ENCODE peak calls at places on chromosomes 6 and 20, in seven cellular contexts. C, D, W, U, Z, O and V are unnamed samples.

GRCh38 chr6:49527315-49527714 is 23.2 kb upstream of the C6orf141 start:
- DNase-seq in U (no peak), W (no peak), O (no peak), D (no peak), Z (no peak), C (no peak), V (no peak)

GRCh38 chr6:87139236-87139635 is 16.1 kb upstream of the ZNF292 start:
- DNase-seq in W (peak; percentile 40), C (no peak), U (no peak), Z (peak; percentile 24), D (no peak), O (peak; percentile 63), V (no peak)

GRCh38 chr6:89270951-89271721 is 44.0 kb downstream of the GABRR2 start:
- DNase-seq in D (no peak), C (no peak), Z (no peak), U (no peak), W (no peak), O (peak; percentile 30), V (peak; percentile 16)

GRCh38 chr6:8432614-8433013 is 2.7 kb downstream of the SLC35B3 start:
- DNase-seq in W (no peak), C (no peak), O (no peak), Z (peak; percentile 7), U (no peak), D (no peak), V (no peak)

GRCh38 chr6:35044145-35044745 is 96.9 kb downstream of the TCP11 start:
- DNase-seq in O (no peak), W (no peak), U (no peak), C (peak; percentile 49), Z (no peak), D (no peak), V (no peak)

GRCh38 chr6:80969439-80969838 is 783.0 kb downstream of the TENT5A start:
- DNase-seq in D (no peak), Z (peak; percentile 61), W (no peak), C (no peak), O (no peak), U (no peak), V (no peak)

GRCh38 chr20:58908216-58908615 is 55.7 kb downstream of the GNAS start:
- DNase-seq in C (no peak), Z (no peak), U (no peak), W (no peak), O (no peak), D (no peak), V (no peak)

GRCh38 chr6:169783971-169784930 is 32.8 kb downstream of the ERMARD start:
- DNase-seq in Z (peak; percentile 31), W (no peak), C (no peak), U (no peak), O (no peak), D (no peak), V (no peak)

GRCh38 chr6:90643366-90643765 is 56.5 kb upstream of the MAP3K7 start:
- DNase-seq in Z (no peak), O (no peak), D (no peak), C (no peak), W (no peak), U (no peak), V (no peak)

GRCh38 chr6:148857817-148858390 is 111.1 kb downstream of the UST start:
- DNase-seq in D (no peak), Z (peak; percentile 91), O (no peak), W (no peak), C (no peak), U (no peak), V (no peak)

GRCh38 chr6:136719280-136720044 is 72.8 kb downstream of the MAP3K5 start:
- DNase-seq in U (no peak), C (no peak), Z (no peak), O (no peak), W (no peak), D (no peak), V (peak; percentile 64)

GRCh38 chr6:98094696-98095095 is 739.7 kb upstream of the POU3F2 start:
- DNase-seq in C (no peak), D (no peak), Z (no peak), U (no peak), W (no peak), O (no peak), V (no peak)

GRCh38 chr6:71510057-71510713 is 221.6 kb downstream of the OGFRL1 start:
- DNase-seq in O (peak; percentile 34), D (peak; percentile 31), W (peak; percentile 25), Z (peak; percentile 68), C (peak; percentile 47), U (peak; percentile 19), V (peak; percentile 8)

GRCh38 chr6:129575378-129576118 is 134.4 kb downstream of the ARHGAP18 start:
- DNase-seq in C (no peak), W (peak; percentile 4), D (no peak), Z (peak; percentile 52), O (no peak), U (no peak), V (no peak)

GRCh38 chr20:58224974-58225373 is 3.5 kb downstream of the ANKRD60 start:
- DNase-seq in C (no peak), D (no peak), O (no peak), U (no peak), Z (no peak), W (no peak), V (no peak)

GRCh38 chr6:111888928-111889696 is 15.9 kb upstream of the FYN start:
- DNase-seq in D (no peak), W (no peak), C (peak; percentile 51), U (peak; percentile 28), Z (no peak), O (no peak), V (no peak)

GRCh38 chr6:36827261-36828079 is 11.8 kb downstream of the CPNE5 start:
- DNase-seq in O (no peak), U (no peak), W (no peak), C (peak; percentile 54), D (peak; percentile 53), Z (peak; percentile 92), V (no peak)

GRCh38 chr6:17816921-17817611 is 110.3 kb upstream of the NUP153 start:
- DNase-seq in D (no peak), W (peak; percentile 18), Z (no peak), C (no peak), U (no peak), O (no peak), V (no peak)
- TF ChIP-seq CTCF in D (no peak), W (no peak), Z (no peak), C (no peak), U (no peak), O (no peak), V (no peak)

GRCh38 chr6:15247214-15247749 is 1.4 kb downstream of the JARID2 start:
- DNase-seq in C (no peak), D (no peak), U (no peak), O (no peak), Z (no peak), W (no peak), V (no peak)

GRCh38 chr6:15249371-15250019 is 3.6 kb downstream of the JARID2 start:
- DNase-seq in O (no peak), U (no peak), C (no peak), W (no peak), Z (no peak), D (no peak), V (no peak)

GRCh38 chr6:15248451-15249370 is 2.8 kb downstream of the JARID2 start:
- DNase-seq in O (peak; percentile 95), D (peak; percentile 94), U (peak; percentile 92), Z (peak; percentile 91), C (peak; percentile 98), W (peak; percentile 84), V (peak; percentile 73)

GRCh38 chr6:15246217-15247211 is 645 bp downstream of the JARID2 start:
- DNase-seq in U (no peak), Z (no peak), O (no peak), W (no peak), C (no peak), D (no peak), V (no peak)

DNA sequence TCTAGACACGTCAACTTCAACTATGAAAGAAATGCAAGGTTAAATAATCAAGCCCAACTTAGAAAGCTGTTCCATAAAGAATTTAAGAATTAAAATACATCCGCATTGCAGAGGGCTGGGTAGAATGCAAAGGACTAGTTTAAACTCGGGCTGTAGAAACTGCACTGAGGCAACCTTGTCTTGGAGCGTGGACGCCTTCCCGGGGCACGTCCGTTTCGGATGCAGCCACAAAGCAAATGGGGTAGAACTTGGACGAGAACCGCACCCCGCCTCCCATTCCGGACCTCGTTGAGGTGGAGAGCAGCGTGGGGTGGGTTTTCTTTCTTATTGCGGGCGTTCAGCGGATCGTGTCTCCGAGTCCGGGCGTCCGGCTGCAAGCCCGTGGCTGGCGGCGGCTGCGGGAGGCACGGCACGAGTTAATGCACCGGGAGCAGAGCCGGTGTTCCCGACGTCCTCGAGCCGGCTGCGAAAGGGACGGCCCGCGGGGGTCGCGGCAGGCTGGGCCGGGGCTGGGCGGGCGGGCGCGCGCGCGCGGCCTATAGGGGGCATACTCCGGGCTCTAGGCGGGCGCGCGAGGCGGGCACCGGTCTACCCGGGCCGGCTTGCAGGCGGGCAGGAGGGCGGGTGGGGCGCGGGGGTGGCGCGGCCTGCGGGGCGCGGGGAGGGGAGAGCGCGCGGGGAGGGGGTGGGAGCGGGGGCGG is 2.0 kb downstream of the JARID2 start:
- DNase-seq in W (peak; percentile 51), D (peak; percentile 60), O (peak; percentile 71), C (peak; percentile 67), U (peak; percentile 65), Z (peak; percentile 63), V (no peak)
- TF ChIP-seq CTCF in W (peak; percentile 29), D (peak; percentile 44), O (peak; percentile 26), C (peak; percentile 18), U (peak; percentile 16), Z (no peak), V (peak; percentile 22)

DNA sequence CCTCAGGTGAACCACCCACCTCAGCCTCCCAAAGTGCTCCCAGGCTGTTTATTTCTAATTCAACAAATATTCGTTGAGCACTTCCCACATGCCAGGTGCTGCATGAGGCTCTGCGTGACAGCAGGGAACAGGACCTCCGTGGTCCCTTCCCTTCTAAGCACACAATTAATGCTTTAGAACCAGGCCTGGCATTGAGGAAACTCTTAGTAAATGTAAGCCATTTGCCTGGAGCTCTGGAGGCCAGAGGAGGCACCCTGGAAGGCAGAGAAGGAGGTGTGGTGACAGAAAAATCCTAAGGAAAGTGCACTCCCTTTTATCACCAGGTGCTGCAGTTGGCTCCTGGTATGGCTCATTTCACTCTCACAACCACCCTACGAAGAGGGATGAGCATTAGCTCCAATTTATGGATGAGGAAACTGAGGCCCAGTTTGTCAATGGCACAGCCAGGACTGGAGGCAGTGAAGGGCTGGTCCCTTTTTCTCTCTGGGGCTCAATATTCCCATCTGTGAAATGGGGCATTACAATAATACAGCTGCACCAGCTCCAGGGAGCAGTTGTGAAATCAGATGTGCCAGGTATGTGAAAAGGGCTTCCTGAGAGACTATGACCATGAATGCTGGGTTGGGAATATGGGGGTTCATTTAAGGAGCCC is 8.1 kb upstream of the ID1 start:
- DNase-seq in U (no peak), O (no peak), D (no peak), W (no peak), Z (no peak), C (no peak), V (no peak)
- TF ChIP-seq CTCF in U (no peak), O (no peak), D (no peak), W (no peak), Z (no peak), C (no peak), V (no peak)

DNA sequence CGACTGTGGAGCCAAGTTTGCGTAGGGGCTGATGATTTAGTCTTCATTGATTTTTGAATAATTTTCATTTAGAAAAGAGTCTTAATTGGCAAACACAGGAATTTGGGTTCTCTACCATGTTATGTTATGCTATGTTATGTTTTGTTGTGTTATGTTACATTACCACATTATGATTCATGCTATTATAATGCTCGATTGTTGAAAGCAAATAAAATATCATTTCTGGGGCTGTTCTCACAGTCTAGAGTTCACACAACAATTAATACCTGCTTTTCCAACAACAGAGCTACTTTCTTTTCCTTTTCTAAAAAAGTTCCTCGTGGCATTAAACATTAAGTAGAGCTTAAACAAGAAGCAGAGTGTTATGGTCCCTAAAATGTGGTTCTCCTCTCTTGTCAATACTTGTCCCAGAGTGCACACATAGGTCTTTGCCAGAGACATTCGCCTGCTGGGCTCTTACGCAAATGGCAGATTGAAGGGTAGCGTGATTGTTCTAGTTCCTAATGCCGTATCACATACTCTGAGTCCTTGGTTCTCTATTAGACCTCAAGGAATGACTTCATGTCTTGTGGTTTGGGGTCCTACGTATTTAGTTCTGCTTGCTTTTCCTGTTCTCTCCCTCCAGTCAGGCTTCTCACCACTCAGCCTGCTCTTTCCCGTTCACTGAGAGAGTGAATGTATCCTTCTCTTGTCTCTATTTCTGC is 370.3 kb downstream of the CD109 start:
- DNase-seq in O (no peak), Z (peak; percentile 24), W (no peak), D (no peak), C (no peak), U (no peak), V (no peak)
- TF ChIP-seq CTCF in O (no peak), Z (no peak), W (no peak), D (no peak), C (no peak), U (no peak), V (no peak)